ENCODE peak calls at places on chromosomes 13 and 19, in eight cellular contexts. K, X, W, Z, Y, C, O and U are unnamed samples.

GRCh38 chr19:38478273-38478971 is 44.9 kb downstream of the RYR1 start:
- DNase-seq in K (no peak), X (peak; percentile 39), W (no peak), Z (no peak), Y (no peak), C (no peak), O (peak; percentile 1), U (no peak)

GRCh38 chr13:105196052-105196451 is 1339.4 kb downstream of the EFNB2 start:
- DNase-seq in K (no peak), X (peak; percentile 86), W (no peak), Z (no peak), Y (no peak), C (no peak), O (peak; percentile 63), U (peak; percentile 6)

GRCh38 chr19:10603873-10604459 is 16.9 kb upstream of the AP1M2 start:
- DNase-seq in K (no peak), X (no peak), W (no peak), Z (no peak), Y (no peak), C (no peak), O (no peak), U (no peak)

GRCh38 chr13:28117689-28118377 is 17.5 kb upstream of the FLT3 start:
- DNase-seq in K (no peak), X (peak; percentile 41), W (no peak), Z (peak; percentile 64), Y (no peak), C (no peak), O (no peak), U (no peak)

GRCh38 chr13:109476001-109476400 is 310.4 kb downstream of the IRS2 start:
- DNase-seq in K (no peak), X (no peak), W (no peak), Z (no peak), Y (no peak), C (no peak), O (no peak), U (no peak)

GRCh38 chr13:48163066-48163465 is 68.2 kb upstream of the MED4 start:
- DNase-seq in K (no peak), X (no peak), W (no peak), Z (no peak), Y (no peak), C (no peak), O (no peak), U (no peak)

GRCh38 chr13:95075506-95075905 is 225.7 kb downstream of the ABCC4 start:
- DNase-seq in K (no peak), X (no peak), W (no peak), Z (no peak), Y (no peak), C (no peak), O (no peak), U (no peak)

GRCh38 chr19:38317104-38317612 is 1.4 kb upstream of the YIF1B start:
- DNase-seq in K (no peak), X (no peak), W (no peak), Z (no peak), Y (no peak), C (no peak), O (no peak), U (no peak)

GRCh38 chr19:5143471-5144411 is 174.8 kb downstream of the KDM4B start:
- DNase-seq in K (peak; percentile 18), X (no peak), W (no peak), Z (no peak), Y (no peak), C (no peak), O (no peak), U (no peak)

GRCh38 chr13:47903836-47904235 is 97.2 kb downstream of the SUCLA2 start:
- DNase-seq in K (no peak), X (no peak), W (no peak), Z (no peak), Y (no peak), C (no peak), O (peak; percentile 16), U (no peak)

GRCh38 chr19:1027953-1028902 is 1.8 kb downstream of the CNN2 start:
- DNase-seq in K (no peak), X (peak; percentile 92), W (peak; percentile 76), Z (peak; percentile 92), Y (peak; percentile 58), C (peak; percentile 77), O (peak; percentile 67), U (peak; percentile 79)

GRCh38 chr13:75372517-75372916 is 109.5 kb downstream of the TBC1D4 start:
- DNase-seq in K (no peak), X (peak; percentile 74), W (no peak), Z (no peak), Y (no peak), C (no peak), O (peak; percentile 51), U (no peak)

GRCh38 chr19:33171222-33171795 is 22.8 kb upstream of the LRP3 start:
- DNase-seq in K (no peak), X (no peak), W (no peak), Z (no peak), Y (no peak), C (no peak), O (no peak), U (no peak)

GRCh38 chr13:113562085-113562749 is 22.3 kb upstream of the TFDP1 start:
- DNase-seq in K (peak; percentile 87), X (peak; percentile 93), W (peak; percentile 50), Z (peak; percentile 80), Y (peak; percentile 57), C (peak; percentile 90), O (peak; percentile 48), U (peak; percentile 84)

GRCh38 chr19:53906211-53907192 is 2.6 kb upstream of the CACNG7 start:
- DNase-seq in K (peak; percentile 81), X (peak; percentile 81), W (peak; percentile 51), Z (peak; percentile 53), Y (peak; percentile 43), C (peak; percentile 97), O (no peak), U (peak; percentile 84)

GRCh38 chr13:21668665-21669599 is 1.9 kb upstream of the FGF9 start:
- DNase-seq in K (peak; percentile 56), X (peak; percentile 69), W (no peak), Z (peak; percentile 45), Y (peak; percentile 31), C (peak; percentile 70), O (no peak), U (peak; percentile 50)

GRCh38 chr13:110396476-110396875 is 89.4 kb downstream of the COL4A2 start:
- DNase-seq in K (no peak), X (no peak), W (no peak), Z (no peak), Y (no peak), C (no peak), O (no peak), U (no peak)

GRCh38 chr19:11094520-11094894 is 5.2 kb downstream of the LDLR start:
- DNase-seq in K (no peak), X (no peak), W (no peak), Z (no peak), Y (no peak), C (no peak), O (no peak), U (no peak)

GRCh38 chr13:109547942-109548860 is 238.2 kb downstream of the IRS2 start:
- DNase-seq in K (no peak), X (no peak), W (no peak), Z (no peak), Y (no peak), C (no peak), O (no peak), U (no peak)

GRCh38 chr13:77502104-77502720 is 33.3 kb upstream of the SCEL start:
- DNase-seq in K (no peak), X (no peak), W (no peak), Z (no peak), Y (no peak), C (no peak), O (no peak), U (no peak)

DNA sequence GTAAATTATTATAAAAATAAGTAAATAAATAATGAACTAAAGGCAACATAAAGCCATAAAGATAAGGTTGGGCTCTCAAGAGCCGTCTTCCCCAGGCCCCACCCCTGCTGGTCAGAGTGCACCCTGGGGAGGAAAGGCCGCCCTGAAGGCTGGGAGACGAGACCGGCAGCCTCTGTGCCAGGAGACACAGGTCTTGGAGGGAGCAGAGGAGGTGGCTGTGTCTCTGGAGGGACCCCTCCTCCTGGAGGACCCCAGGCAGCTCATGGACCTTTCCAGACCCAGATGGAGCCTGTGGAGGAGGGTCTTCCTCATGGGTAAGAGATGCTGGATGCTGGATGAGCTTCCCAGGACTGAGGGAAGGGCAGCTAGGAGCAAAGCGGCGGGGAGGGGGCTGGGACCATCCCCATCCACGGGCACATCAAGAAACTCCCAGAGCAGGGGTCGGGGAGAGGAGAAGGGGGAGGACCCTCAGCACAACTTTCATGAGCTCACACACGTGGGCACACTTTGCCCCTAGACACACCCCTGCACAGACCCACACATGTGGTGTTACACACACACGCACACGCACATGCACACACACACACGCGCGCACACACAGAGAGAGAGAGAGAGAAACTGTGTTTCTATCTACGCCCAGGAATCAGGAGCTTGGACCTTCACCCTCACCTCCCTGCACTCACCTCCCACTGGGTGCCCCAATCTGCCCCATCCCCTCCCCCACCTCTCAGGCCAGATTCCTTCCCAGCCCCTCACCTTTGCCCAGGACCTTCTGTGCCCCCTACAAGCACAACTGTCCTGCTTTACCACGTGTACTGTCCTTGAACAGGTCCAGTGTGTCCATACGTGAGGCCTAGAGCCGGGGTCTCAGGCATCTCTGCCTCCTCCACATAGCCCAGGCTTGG is at the start of gene CEACAM18:
- DNase-seq in K (no peak), X (no peak), W (no peak), Z (no peak), Y (no peak), C (no peak), O (no peak), U (no peak)
- TF ChIP-seq CTCF in K (no peak), X (no peak), W (no peak), Z (no peak), Y (no peak), C (no peak), O (no peak), U (no peak)

GRCh38 chr19:42023121-42023942 is 29.3 kb upstream of the ATP1A3 start:
- DNase-seq in K (peak; percentile 59), X (peak; percentile 78), W (no peak), Z (no peak), Y (no peak), C (peak; percentile 84), O (peak; percentile 9), U (peak; percentile 35)
- TF ChIP-seq CTCF in K (peak; percentile 32), X (peak; percentile 75), W (no peak), Z (no peak), Y (peak; percentile 43), C (peak; percentile 84), O (peak; percentile 50), U (peak; percentile 31)

DNA sequence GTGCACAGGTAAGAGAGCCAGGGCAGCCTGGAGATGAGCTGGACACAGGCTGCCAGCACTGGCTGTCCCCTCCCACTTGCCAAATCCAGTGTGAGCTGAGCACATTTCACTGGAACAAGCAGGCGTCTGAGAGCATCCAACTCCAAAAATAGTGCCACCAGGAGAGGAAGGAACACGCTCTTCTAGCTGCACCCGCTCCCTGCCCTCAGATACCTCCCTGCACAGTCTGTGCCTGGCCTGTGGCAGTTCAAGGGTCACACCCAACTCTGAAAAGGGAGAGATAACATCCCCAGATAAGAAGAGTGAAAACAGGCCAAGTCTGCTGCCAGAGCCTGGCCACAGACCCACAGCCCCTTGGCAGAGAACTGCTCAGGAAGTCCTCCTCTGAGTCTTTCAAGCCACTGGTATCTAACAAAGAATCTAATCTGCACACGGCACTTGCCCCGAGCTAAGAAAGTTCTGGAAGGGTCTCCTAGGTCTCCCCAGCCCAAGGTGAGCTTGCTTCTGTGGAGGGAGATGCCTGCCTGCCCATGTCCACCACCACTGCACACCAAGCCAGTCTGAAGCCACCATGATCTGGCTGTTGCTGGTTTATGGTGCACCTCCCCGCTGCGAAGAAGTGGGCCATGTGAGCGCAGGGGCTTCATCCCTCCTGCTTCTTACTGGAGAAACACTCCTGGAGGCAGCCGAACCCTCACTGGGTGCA is 14.7 kb downstream of the ELL start:
- DNase-seq in K (no peak), X (no peak), W (no peak), Z (no peak), Y (no peak), C (no peak), O (no peak), U (no peak)
- TF ChIP-seq CTCF in K (no peak), X (no peak), W (no peak), Z (no peak), Y (no peak), C (no peak), O (no peak), U (no peak)

GRCh38 chr19:46850228-46851203 is at the start of gene AP2S1:
- DNase-seq in K (peak; percentile 94), X (peak; percentile 100), W (peak; percentile 97), Z (peak; percentile 95), Y (peak; percentile 89), C (peak; percentile 94), O (peak; percentile 99), U (peak; percentile 94)
- TF ChIP-seq CTCF in K (no peak), X (no peak), W (no peak), Z (no peak), Y (no peak), C (no peak), O (no peak), U (no peak)